ENCODE peak calls at places on chromosomes 2 and 18, in eight cellular contexts. W is A549; B is MM.1S; Z is right lobe of liver; M is left ventricle myocardium inferior; I is CD8-positive, alpha-beta T cell; L is OCI-LY7; J is fibroblast of pulmonary artery. P is an unnamed sample.

GRCh38 chr2:237860273-237860935 is 981 bp downstream of the RAMP1 start:
- DNase-seq in W (no peak), B (no peak), Z (no peak), M (no peak), I (no peak), L (no peak), J (no peak), P (no peak)

GRCh38 chr2:103484906-103485305 is 723.1 kb downstream of the TMEM182 start:
- DNase-seq in W (no peak), B (no peak), Z (no peak), M (no peak), I (no peak), L (no peak), J (no peak), P (no peak)

GRCh38 chr2:160332318-160332717 is 132.2 kb upstream of the ITGB6 start:
- DNase-seq in W (no peak), B (peak), Z (no peak), M (no peak), I (no peak), L (peak), J (peak), P (peak)

GRCh38 chr2:144645055-144645778 is 125.3 kb upstream of the ZEB2 start:
- DNase-seq in W (no peak), B (no peak), Z (no peak), M (no peak), I (no peak), L (no peak), J (no peak), P (peak)

GRCh38 chr2:233866479-233866878 is 1.7 kb downstream of the MSL3B start:
- DNase-seq in W (no peak), B (no peak), Z (no peak), M (no peak), I (no peak), L (no peak), J (no peak), P (no peak)

GRCh38 chr2:237235383-237236095 is 149.8 kb downstream of the COPS8 start:
- DNase-seq in W (no peak), B (no peak), Z (peak), M (peak), I (no peak), L (no peak), J (peak), P (peak)

GRCh38 chr2:12556762-12557161 is 160.0 kb upstream of the TRIB2 start:
- DNase-seq in W (peak), B (no peak), Z (no peak), M (no peak), I (peak), L (no peak), J (peak), P (peak)

GRCh38 chr18:72847134-72847533 is 20.7 kb downstream of the NETO1 start:
- DNase-seq in W (no peak), B (no peak), Z (no peak), M (no peak), I (no peak), L (no peak), J (no peak), P (no peak)

GRCh38 chr2:153828335-153828734 is 43.4 kb upstream of the GALNT13 start:
- DNase-seq in W (no peak), B (no peak), Z (no peak), M (no peak), I (no peak), L (no peak), J (no peak), P (no peak)
- H3K4me3 ChIP-seq in W (no peak), B (no peak), Z (no peak), M (no peak), I (no peak), L (no peak), J (no peak), P (no peak)

GRCh38 chr18:71707985-71708500 is 836.1 kb downstream of the CBLN2 start:
- DNase-seq in W (no peak), B (no peak), Z (no peak), M (no peak), I (no peak), L (no peak), J (peak), P (no peak)

GRCh38 chr18:71707400-71707799 is 836.7 kb downstream of the CBLN2 start:
- DNase-seq in W (no peak), B (no peak), Z (no peak), M (no peak), I (no peak), L (no peak), J (peak), P (no peak)
- H3K4me3 ChIP-seq in W (no peak), B (no peak), Z (no peak), M (no peak), I (no peak), L (no peak), J (no peak), P (no peak)

DNA sequence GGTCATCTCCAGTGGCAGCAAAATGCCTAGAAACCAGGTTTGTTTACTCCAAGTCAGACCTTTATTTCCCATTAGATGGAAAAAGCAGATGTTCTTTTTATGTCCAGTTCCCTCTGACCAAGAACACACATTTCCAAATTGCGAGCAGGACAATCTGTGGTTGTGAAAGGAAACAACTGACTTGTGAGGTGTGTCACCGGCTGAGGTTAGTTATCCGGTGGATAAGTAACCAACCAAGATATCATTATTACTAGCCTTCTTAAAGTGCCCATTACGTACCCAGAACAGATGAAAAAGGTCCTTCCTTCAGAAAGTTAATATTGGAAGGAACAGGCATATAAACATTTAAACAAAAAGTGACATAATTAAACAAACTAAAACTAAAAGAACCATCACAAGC is 112.9 kb downstream of the THADA start:
- DNase-seq in W (peak), B (no peak), Z (no peak), M (no peak), I (no peak), L (no peak), J (peak), P (peak)
- H3K4me3 ChIP-seq in W (no peak), B (no peak), Z (no peak), M (no peak), I (no peak), L (no peak), J (no peak), P (no peak)

GRCh38 chr2:164458801-164459200 is 162.5 kb downstream of the GRB14 start:
- DNase-seq in W (no peak), B (no peak), Z (no peak), M (no peak), I (no peak), L (no peak), J (no peak), P (no peak)
- H3K4me3 ChIP-seq in W (no peak), B (no peak), Z (no peak), M (no peak), I (no peak), L (no peak), J (no peak), P (no peak)

GRCh38 chr2:106849253-106849652 is 36.7 kb downstream of the ST6GAL2 start:
- DNase-seq in W (no peak), B (no peak), Z (no peak), M (no peak), I (no peak), L (no peak), J (no peak), P (no peak)

GRCh38 chr2:106847366-106847765 is 38.6 kb downstream of the ST6GAL2 start:
- DNase-seq in W (no peak), B (no peak), Z (no peak), M (no peak), I (no peak), L (no peak), J (no peak), P (no peak)

GRCh38 chr2:106851475-106851874 is 34.5 kb downstream of the ST6GAL2 start:
- DNase-seq in W (no peak), B (no peak), Z (no peak), M (no peak), I (no peak), L (no peak), J (no peak), P (no peak)

GRCh38 chr2:106852103-106852502 is 33.9 kb downstream of the ST6GAL2 start:
- DNase-seq in W (no peak), B (no peak), Z (no peak), M (no peak), I (no peak), L (no peak), J (no peak), P (no peak)

GRCh38 chr2:106851055-106851454 is 34.9 kb downstream of the ST6GAL2 start:
- DNase-seq in W (no peak), B (no peak), Z (no peak), M (no peak), I (no peak), L (no peak), J (no peak), P (no peak)
- H3K4me3 ChIP-seq in W (no peak), B (no peak), Z (no peak), M (no peak), I (no peak), L (no peak), J (no peak), P (no peak)

DNA sequence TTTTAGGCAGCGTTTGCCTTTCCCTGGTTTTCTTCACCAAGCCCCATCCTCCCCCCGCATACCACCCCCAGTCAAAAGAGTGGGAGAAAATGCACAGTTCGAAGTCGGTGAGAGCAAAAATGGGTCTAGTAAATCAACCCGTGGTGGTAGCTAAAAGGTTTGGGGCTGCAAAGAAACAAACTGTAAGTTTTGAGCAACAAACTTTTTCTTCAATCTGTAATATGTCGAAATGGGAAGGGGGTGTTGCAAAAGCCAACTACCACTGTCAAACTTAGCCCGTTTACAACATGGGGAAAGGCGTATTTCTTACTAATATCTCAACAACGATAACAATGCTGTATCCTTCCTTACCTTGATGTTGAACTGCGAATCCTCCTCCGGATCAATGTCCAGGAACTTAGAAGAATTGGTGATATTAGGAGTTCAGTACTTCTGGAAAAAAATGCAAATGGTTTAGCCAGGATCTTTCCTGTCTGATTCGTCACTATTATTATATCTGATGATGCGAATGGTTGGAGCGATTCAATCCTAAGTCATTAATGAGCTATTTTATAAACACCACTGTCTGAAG is 2.4 kb upstream of the SATB2 start:
- DNase-seq in W (peak), B (no peak), Z (no peak), M (no peak), I (no peak), L (peak), J (peak), P (peak)
- H3K4me3 ChIP-seq in W (peak), B (peak), Z (peak), M (peak), I (peak), L (peak), J (peak), P (peak)

GRCh38 chr2:126664639-126665038 is 8.7 kb downstream of the GYPC start:
- DNase-seq in W (no peak), B (no peak), Z (no peak), M (no peak), I (no peak), L (peak), J (no peak), P (no peak)

GRCh38 chr2:126665483-126665882 is 9.5 kb downstream of the GYPC start:
- DNase-seq in W (no peak), B (no peak), Z (no peak), M (no peak), I (no peak), L (no peak), J (no peak), P (no peak)

GRCh38 chr2:126662623-126663022 is 6.7 kb downstream of the GYPC start:
- DNase-seq in W (no peak), B (no peak), Z (no peak), M (no peak), I (no peak), L (peak), J (no peak), P (no peak)

GRCh38 chr2:126663184-126663963 is 7.4 kb downstream of the GYPC start:
- DNase-seq in W (no peak), B (no peak), Z (no peak), M (no peak), I (no peak), L (no peak), J (no peak), P (no peak)

GRCh38 chr2:126664234-126664633 is 8.3 kb downstream of the GYPC start:
- DNase-seq in W (no peak), B (peak), Z (no peak), M (no peak), I (peak), L (peak), J (no peak), P (no peak)
- H3K4me3 ChIP-seq in W (no peak), B (peak), Z (no peak), M (no peak), I (peak), L (peak), J (no peak), P (no peak)